ENCODE peak calls at places on chromosomes 13 and 19, in four cellular contexts. T is endodermal cell, R is cardiac muscle cell, J is heart right ventricle. N is an unnamed sample.

GRCh38 chr19:40803857-40804782 is 5.1 kb downstream of the EGLN2 start:
- DNase-seq in R (no peak), T (peak; percentile 66), J (peak; percentile 76), N (no peak)

GRCh38 chr19:16871870-16872269 is 16.9 kb upstream of the F2RL3 start:
- DNase-seq in T (no peak), R (no peak), J (peak; percentile 43), N (no peak)

GRCh38 chr19:35780717-35781116 is 5.4 kb downstream of the ARHGAP33 start:
- DNase-seq in J (no peak), R (no peak), T (no peak), N (no peak)

GRCh38 chr19:1027020-1027952 is 878 bp downstream of the CNN2 start:
- DNase-seq in T (peak; percentile 72), R (peak; percentile 54), J (no peak), N (no peak)

GRCh38 chr13:97307882-97308624 is 85.9 kb downstream of the MBNL2 start:
- DNase-seq in T (no peak), J (peak; percentile 44), R (peak; percentile 63), N (peak; percentile 60)

GRCh38 chr13:96091164-96091931 is 1.4 kb downstream of the HS6ST3 start:
- DNase-seq in R (peak; percentile 7), J (peak; percentile 10), T (peak; percentile 80), N (no peak)

GRCh38 chr19:854549-854948 is 2.4 kb downstream of the ELANE start:
- DNase-seq in J (no peak), R (no peak), T (no peak), N (no peak)

GRCh38 chr19:13150187-13150918 is at the start of the genes IER2 and STX10:
- DNase-seq in J (peak; percentile 98), R (peak; percentile 97), T (peak; percentile 97), N (peak; percentile 71)

GRCh38 chr13:25912961-25913360 is 138.9 kb downstream of the SHISA2 start:
- DNase-seq in R (no peak), J (no peak), T (no peak), N (no peak)

GRCh38 chr13:51618626-51619025 is 34.4 kb downstream of the WDFY2 start:
- DNase-seq in R (peak; percentile 59), J (no peak), T (no peak), N (no peak)

GRCh38 chr13:48978942-48979601 is 3.4 kb downstream of the FNDC3A start:
- DNase-seq in J (no peak), R (peak; percentile 44), T (no peak), N (no peak)

GRCh38 chr13:53782400-53783030 is 753.9 kb downstream of the OLFM4 start:
- DNase-seq in T (peak; percentile 65), R (peak; percentile 62), J (peak; percentile 5), N (peak; percentile 21)

GRCh38 chr13:39565036-39565949 is 37.7 kb downstream of the LHFPL6 start:
- DNase-seq in R (peak; percentile 92), T (peak; percentile 77), J (no peak), N (peak; percentile 93)
- H3K4me3 ChIP-seq in R (no peak overlapping the region), T (no peak overlapping the region), J (no peak overlapping the region), N (peak overlapping the region; percentile 12)

DNA sequence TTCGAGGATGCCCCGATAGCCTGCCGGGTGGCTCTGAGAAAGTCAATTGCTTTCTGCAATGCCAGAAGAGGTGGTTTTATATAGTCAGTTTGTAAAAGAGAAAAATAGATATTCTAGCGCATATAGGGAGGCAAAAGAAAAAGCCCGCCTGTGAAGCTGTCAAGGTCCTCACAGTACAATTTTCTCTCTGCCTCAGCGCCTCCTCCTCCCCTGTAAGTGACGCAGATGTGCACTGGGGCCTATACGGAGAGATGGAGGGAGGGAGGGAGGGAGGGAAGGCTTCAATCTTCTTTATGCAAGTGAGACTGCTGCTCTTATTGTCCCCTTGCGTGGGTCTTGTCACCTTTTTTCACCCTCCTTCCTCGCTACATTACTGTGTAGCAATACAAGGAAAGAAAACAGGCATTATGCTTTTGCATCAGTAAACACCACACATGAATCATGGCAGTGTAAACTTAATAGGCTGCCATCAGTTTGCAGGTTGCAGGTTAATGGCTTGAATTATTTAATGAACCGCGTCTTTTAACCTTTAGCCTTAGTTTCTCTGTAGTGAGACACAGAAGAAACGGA is at the start of gene KLHL1:
- DNase-seq in J (no peak), T (no peak), R (no peak), N (no peak)
- H3K4me3 ChIP-seq in J (no peak within 1 kb of the TSS), T (peak within 1 kb of the TSS; percentile 78), R (peak within 1 kb of the TSS; percentile 20), N (peak within 1 kb of the TSS; percentile 47)

GRCh38 chr13:106522898-106523525 is 12.4 kb downstream of the EFNB2 start:
- DNase-seq in J (no peak), R (no peak), T (no peak), N (no peak)
- H3K4me3 ChIP-seq in J (no peak overlapping the region), R (no peak overlapping the region), T (no peak overlapping the region), N (no peak overlapping the region)

GRCh38 chr19:42123765-42124164 is 8.5 kb downstream of the POU2F2 start:
- DNase-seq in J (no peak), T (no peak), R (no peak), N (no peak)
- H3K4me3 ChIP-seq in J (no peak overlapping the region), T (no peak overlapping the region), R (no peak overlapping the region), N (no peak overlapping the region)

GRCh38 chr13:94999871-95000270 is 287.5 kb upstream of the SOX21 start:
- DNase-seq in T (no peak), R (no peak), J (no peak), N (no peak)

GRCh38 chr13:95002126-95002525 is 289.8 kb upstream of the SOX21 start:
- DNase-seq in J (no peak), R (no peak), T (no peak), N (no peak)

GRCh38 chr13:95005300-95005699 is 293.0 kb upstream of the SOX21 start:
- DNase-seq in J (no peak), T (no peak), R (no peak), N (no peak)

GRCh38 chr13:95007322-95007721 is 293.9 kb downstream of the ABCC4 start:
- DNase-seq in T (peak; percentile 55), R (no peak), J (no peak), N (no peak)

GRCh38 chr13:95002968-95003813 is 290.8 kb upstream of the SOX21 start:
- DNase-seq in J (no peak), T (peak; percentile 57), R (no peak), N (peak; percentile 5)
- H3K4me3 ChIP-seq in J (no peak overlapping the region), T (peak overlapping the region; percentile 23), R (peak overlapping the region; percentile 16), N (peak overlapping the region; percentile 38)

GRCh38 chr19:39516270-39516669 is 1.3 kb downstream of the SELENOV start:
- DNase-seq in R (no peak), J (no peak), T (no peak), N (no peak)

GRCh38 chr19:39517432-39517831 is 2.5 kb downstream of the SELENOV start:
- DNase-seq in J (no peak), R (no peak), T (no peak), N (no peak)

GRCh38 chr19:39512964-39513363 is 2.0 kb upstream of the SELENOV start:
- DNase-seq in J (no peak), R (peak; percentile 19), T (no peak), N (no peak)

GRCh38 chr19:39514840-39515550 is at the start of gene SELENOV:
- DNase-seq in J (no peak), R (no peak), T (peak; percentile 92), N (no peak)

GRCh38 chr19:39515551-39516191 is 732 bp downstream of the SELENOV start:
- DNase-seq in T (peak; percentile 91), J (no peak), R (no peak), N (no peak)
- H3K4me3 ChIP-seq in T (peak overlapping the region; percentile 91), J (no peak overlapping the region), R (peak overlapping the region; percentile 58), N (peak overlapping the region; percentile 17)

N was measured in retinal pigment epithelial cell.